ENCODE peak calls at places on chromosomes 12 and 14, in eight cellular contexts. X, K, H, S, W, J, F and D are unnamed samples.

GRCh38 chr12:13992585-13992984 is 11.2 kb upstream of the GRIN2B start:
- DNase-seq in X (no peak), K (no peak), H (no peak), S (no peak), W (no peak), J (no peak), F (no peak), D (no peak)

GRCh38 chr12:132904718-132905328 is 17.4 kb upstream of the CHFR start:
- DNase-seq in X (peak; percentile 73), K (peak; percentile 67), H (no peak), S (no peak), W (peak; percentile 72), J (peak; percentile 60), F (peak; percentile 94), D (no peak)

GRCh38 chr12:122295877-122296276 is 29.6 kb upstream of the VPS33A start:
- DNase-seq in X (no peak), K (no peak), H (no peak), S (no peak), W (no peak), J (no peak), F (no peak), D (no peak)

GRCh38 chr12:40002178-40003169 is 103.4 kb downstream of the SLC2A13 start:
- DNase-seq in X (no peak), K (no peak), H (no peak), S (no peak), W (no peak), J (no peak), F (no peak), D (no peak)

GRCh38 chr14:60222820-60223219 is 26.2 kb upstream of the PPM1A start:
- DNase-seq in X (no peak), K (no peak), H (no peak), S (no peak), W (no peak), J (no peak), F (no peak), D (no peak)

GRCh38 chr12:89707623-89707991 is 1.0 kb downstream of the ATP2B1 start:
- DNase-seq in X (peak; percentile 24), K (no peak), H (no peak), S (no peak), W (peak; percentile 12), J (peak; percentile 20), F (peak; percentile 9), D (no peak)

GRCh38 chr12:124550123-124551089 is 17.0 kb downstream of the NCOR2 start:
- DNase-seq in X (no peak), K (no peak), H (no peak), S (no peak), W (no peak), J (peak; percentile 67), F (no peak), D (no peak)

GRCh38 chr12:66514581-66514980 is 164.3 kb downstream of the GRIP1 start:
- DNase-seq in X (no peak), K (no peak), H (no peak), S (no peak), W (no peak), J (no peak), F (no peak), D (no peak)

GRCh38 chr14:42277840-42278239 is 671.2 kb downstream of the LRFN5 start:
- DNase-seq in X (no peak), K (no peak), H (no peak), S (no peak), W (peak; percentile 4), J (no peak), F (no peak), D (no peak)

GRCh38 chr14:62436256-62436655 is 609.0 kb downstream of the KCNH5 start:
- DNase-seq in X (no peak), K (no peak), H (no peak), S (no peak), W (no peak), J (no peak), F (no peak), D (no peak)

GRCh38 chr14:75234173-75234855 is 44.3 kb upstream of the FOS start:
- DNase-seq in X (no peak), K (no peak), H (no peak), S (no peak), W (no peak), J (no peak), F (no peak), D (no peak)

GRCh38 chr12:23055004-23055403 is 430.0 kb downstream of the ETNK1 start:
- DNase-seq in X (peak; percentile 29), K (no peak), H (no peak), S (no peak), W (no peak), J (no peak), F (no peak), D (peak; percentile 7)

GRCh38 chr14:52950898-52951729 is at the start of gene FERMT2:
- DNase-seq in X (peak; percentile 58), K (peak; percentile 14), H (peak; percentile 77), S (peak; percentile 16), W (peak; percentile 72), J (peak; percentile 93), F (peak; percentile 9), D (peak; percentile 69)

GRCh38 chr12:12628013-12628412 is 16.3 kb downstream of the CREBL2 start:
- DNase-seq in X (no peak), K (no peak), H (no peak), S (no peak), W (no peak), J (no peak), F (no peak), D (no peak)

GRCh38 chr14:60931206-60931605 is 49.7 kb downstream of the TRMT5 start:
- DNase-seq in X (no peak), K (no peak), H (no peak), S (no peak), W (no peak), J (no peak), F (no peak), D (no peak)

GRCh38 chr12:97912943-97913342 is 450.3 kb downstream of the RMST start:
- DNase-seq in X (no peak), K (no peak), H (no peak), S (no peak), W (no peak), J (no peak), F (no peak), D (no peak)

GRCh38 chr12:76020731-76021672 is 10.6 kb downstream of the PHLDA1 start:
- DNase-seq in X (peak; percentile 11), K (peak; percentile 66), H (peak; percentile 86), S (no peak), W (peak; percentile 19), J (peak; percentile 66), F (peak; percentile 17), D (peak; percentile 85)

GRCh38 chr12:76976777-76977465 is 88.4 kb downstream of the E2F7 start:
- DNase-seq in X (no peak), K (no peak), H (no peak), S (no peak), W (no peak), J (no peak), F (no peak), D (no peak)

GRCh38 chr12:54360717-54361456 is 3.4 kb downstream of the GPR84 start:
- DNase-seq in X (peak; percentile 70), K (no peak), H (no peak), S (peak; percentile 58), W (no peak), J (peak; percentile 91), F (peak; percentile 54), D (peak; percentile 76)

GRCh38 chr12:868722-869121 is 80.8 kb downstream of the RAD52 start:
- DNase-seq in X (no peak), K (no peak), H (no peak), S (no peak), W (no peak), J (no peak), F (no peak), D (no peak)

GRCh38 chr12:6476496-6476895 is 6.0 kb upstream of the VAMP1 start:
- DNase-seq in X (no peak), K (no peak), H (peak; percentile 67), S (no peak), W (no peak), J (no peak), F (no peak), D (no peak)

GRCh38 chr12:122422769-122423257 is 344 bp upstream of the CLIP1 start:
- DNase-seq in X (peak; percentile 34), K (no peak), H (no peak), S (no peak), W (no peak), J (peak; percentile 18), F (peak; percentile 27), D (no peak)

GRCh38 chr12:123767613-123768012 is 5.5 kb downstream of the DNAH10 start:
- DNase-seq in X (peak; percentile 90), K (no peak), H (no peak), S (no peak), W (peak; percentile 56), J (no peak), F (no peak), D (no peak)

GRCh38 chr12:103793512-103794045 is 47.5 kb downstream of the NT5DC3 start:
- DNase-seq in X (no peak), K (no peak), H (no peak), S (no peak), W (no peak), J (no peak), F (no peak), D (no peak)

GRCh38 chr12:23098110-23099049 is 473.4 kb downstream of the ETNK1 start:
- DNase-seq in X (no peak), K (no peak), H (no peak), S (no peak), W (no peak), J (no peak), F (no peak), D (peak; percentile 92)

GRCh38 chr14:80055912-80056801 is 155.1 kb downstream of the DIO2 start:
- DNase-seq in X (peak; percentile 24), K (no peak), H (peak; percentile 37), S (peak; percentile 75), W (peak; percentile 6), J (peak; percentile 36), F (no peak), D (peak; percentile 29)

GRCh38 chr12:69484428-69484827 is 14.2 kb downstream of the FRS2 start:
- DNase-seq in X (no peak), K (no peak), H (no peak), S (no peak), W (no peak), J (peak; percentile 6), F (no peak), D (no peak)

GRCh38 chr12:94535614-94535932 is 75.9 kb upstream of the CEP83 start:
- DNase-seq in X (no peak), K (no peak), H (no peak), S (peak; percentile 67), W (no peak), J (no peak), F (no peak), D (no peak)

GRCh38 chr12:95624544-95624943 is 73.3 kb upstream of the USP44 start:
- DNase-seq in X (no peak), K (no peak), H (no peak), S (no peak), W (no peak), J (peak; percentile 97), F (no peak), D (no peak)

GRCh38 chr12:88638388-88638787 is 58.1 kb upstream of the KITLG start:
- DNase-seq in X (no peak), K (no peak), H (no peak), S (no peak), W (no peak), J (no peak), F (no peak), D (no peak)

GRCh38 chr12:22333751-22334695 is 484 bp downstream of the ST8SIA1 start:
- DNase-seq in X (no peak), K (no peak), H (no peak), S (no peak), W (peak; percentile 16), J (no peak), F (peak; percentile 10), D (no peak)

GRCh38 chr12:57887631-57888406 is 41.3 kb upstream of the CTDSP2 start:
- DNase-seq in X (no peak), K (no peak), H (no peak), S (no peak), W (no peak), J (peak; percentile 59), F (no peak), D (no peak)

GRCh38 chr12:112905451-112906089 is 1.2 kb upstream of the OAS1 start:
- DNase-seq in X (no peak), K (no peak), H (no peak), S (no peak), W (no peak), J (no peak), F (no peak), D (no peak)

GRCh38 chr12:115227137-115227615 is 543.2 kb upstream of the TBX3 start:
- DNase-seq in X (no peak), K (no peak), H (peak; percentile 10), S (no peak), W (no peak), J (no peak), F (no peak), D (no peak)